ENCODE peak calls at places on chromosomes 11 and 22, in seven cellular contexts. I, R, Q, X, P, U and A are unnamed samples.

GRCh38 chr22:35154937-35155387 is 89.0 kb downstream of the ISX start:
- DNase-seq in I (no peak), U (peak), P (peak), R (peak), X (peak), Q (no peak), A (peak)

GRCh38 chr11:118646393-118646792 is 33.1 kb downstream of the TREH start:
- DNase-seq in P (no peak), X (no peak), I (no peak), U (no peak), Q (no peak), R (no peak), A (no peak)

GRCh38 chr11:22920939-22921565 is 60.8 kb upstream of the CCDC179 start:
- DNase-seq in R (peak), P (peak), U (no peak), I (peak), Q (no peak), X (peak), A (peak)

GRCh38 chr11:26992031-26992541 is 1.8 kb upstream of the FIBIN start:
- DNase-seq in X (no peak), I (peak), P (peak), Q (no peak), R (peak), U (peak), A (peak)

GRCh38 chr11:14411818-14412217 is 52.8 kb upstream of the RRAS2 start:
- DNase-seq in R (peak), U (no peak), Q (peak), P (peak), X (peak), I (peak), A (peak)

GRCh38 chr11:8587915-8588314 is 6.1 kb downstream of the STK33 start:
- DNase-seq in Q (no peak), X (no peak), R (no peak), P (no peak), U (no peak), I (no peak), A (no peak)

GRCh38 chr11:102513869-102514268 is 16.7 kb downstream of the MMP7 start:
- DNase-seq in U (no peak), P (no peak), R (peak), I (no peak), Q (peak), X (peak), A (no peak)

GRCh38 chr11:32870676-32871075 is 21.9 kb upstream of the QSER1 start:
- DNase-seq in U (no peak), Q (no peak), X (no peak), R (no peak), I (no peak), P (no peak), A (no peak)

GRCh38 chr22:17086750-17087149 is 1.9 kb downstream of the IL17RA start:
- DNase-seq in U (no peak), P (no peak), I (no peak), X (peak), R (no peak), Q (peak), A (no peak)

GRCh38 chr11:8283510-8284272 is 20.0 kb upstream of the LMO1 start:
- DNase-seq in Q (no peak), U (no peak), X (peak), I (no peak), P (no peak), R (no peak), A (no peak)

GRCh38 chr22:17997456-17997855 is 26.9 kb downstream of the MICAL3 start:
- DNase-seq in I (no peak), X (no peak), U (peak), R (no peak), P (no peak), Q (no peak), A (no peak)

GRCh38 chr11:12008790-12009616 is 577 bp upstream of the DKK3 start:
- DNase-seq in I (no peak), R (no peak), U (no peak), Q (no peak), X (peak), P (peak), A (no peak)

GRCh38 chr11:84747871-84748270 is 879.3 kb downstream of the DLG2 start:
- DNase-seq in X (no peak), Q (no peak), I (no peak), U (no peak), R (no peak), P (no peak), A (no peak)

GRCh38 chr11:561148-562003 is 606 bp downstream of the RASSF7 start:
- DNase-seq in R (no peak), P (no peak), Q (no peak), U (no peak), X (no peak), I (no peak), A (no peak)

GRCh38 chr11:104917259-104918112 is 19.2 kb upstream of the CASP12 start:
- DNase-seq in P (no peak), U (no peak), I (no peak), Q (no peak), X (no peak), R (no peak), A (no peak)

GRCh38 chr11:45665206-45665932 is at the start of gene CHST1:
- DNase-seq in P (peak), Q (peak), R (no peak), I (no peak), X (peak), U (no peak), A (no peak)

GRCh38 chr11:5807580-5807979 is 1.1 kb upstream of the OR52N2 start:
- DNase-seq in R (no peak), Q (no peak), X (no peak), I (no peak), U (no peak), P (no peak), A (no peak)

GRCh38 chr11:62725686-62726085 is 1.6 kb downstream of the HNRNPUL2 start:
- DNase-seq in I (no peak), U (no peak), P (no peak), Q (peak), R (no peak), X (peak), A (no peak)

GRCh38 chr11:38950882-38951281 is 2352.8 kb upstream of the RAG2 start:
- DNase-seq in U (no peak), Q (no peak), I (no peak), X (no peak), P (no peak), R (peak), A (no peak)

GRCh38 chr11:46356911-46357482 is 9.7 kb downstream of the DGKZ start:
- DNase-seq in P (peak), I (no peak), U (no peak), X (no peak), R (peak), Q (no peak), A (no peak)

GRCh38 chr22:45208993-45209838 is 31.5 kb downstream of the KIAA0930 start:
- DNase-seq in I (no peak), P (peak), Q (peak), U (no peak), R (peak), X (peak), A (no peak)

GRCh38 chr11:64793271-64794160 is 9.5 kb downstream of the MAP4K2 start:
- DNase-seq in I (no peak), U (no peak), Q (no peak), X (no peak), R (no peak), P (no peak), A (no peak)

GRCh38 chr11:69966910-69967309 is 111.2 kb upstream of the ANO1 start:
- DNase-seq in U (no peak), I (no peak), P (no peak), R (no peak), X (no peak), Q (no peak), A (no peak)

GRCh38 chr22:29186302-29186701 is 19.4 kb upstream of the EMID1 start:
- DNase-seq in X (no peak), U (no peak), I (no peak), P (no peak), Q (no peak), R (no peak), A (no peak)

GRCh38 chr11:69992026-69992425 is 86.1 kb upstream of the ANO1 start:
- DNase-seq in R (no peak), I (no peak), P (no peak), U (no peak), Q (no peak), X (no peak), A (no peak)

GRCh38 chr22:23763579-23764331 is 965 bp downstream of the C22orf15 start:
- DNase-seq in R (no peak), X (no peak), Q (no peak), U (no peak), P (no peak), I (no peak), A (no peak)

GRCh38 chr11:28628412-28628811 is 520.2 kb downstream of the METTL15 start:
- DNase-seq in Q (no peak), R (no peak), I (no peak), U (no peak), P (no peak), X (no peak), A (no peak)

GRCh38 chr22:47626428-47627390 is 864.3 kb downstream of the TBC1D22A start:
- DNase-seq in Q (no peak), X (peak), I (no peak), P (no peak), U (no peak), R (no peak), A (no peak)

GRCh38 chr11:23866641-23867040 is 630.2 kb upstream of the LUZP2 start:
- DNase-seq in Q (no peak), R (peak), U (no peak), X (no peak), P (peak), I (no peak), A (no peak)

GRCh38 chr11:110087820-110088534 is 5.2 kb upstream of the ZC3H12C start:
- DNase-seq in R (peak), I (no peak), U (no peak), P (peak), Q (no peak), X (no peak), A (no peak)

GRCh38 chr11:59102259-59102765 is 4.7 kb upstream of the FAM111B start:
- DNase-seq in X (peak), R (peak), P (peak), Q (peak), U (no peak), I (no peak), A (no peak)

GRCh38 chr11:34492806-34493414 is 20.7 kb downstream of the ELF5 start:
- DNase-seq in R (peak), Q (no peak), I (no peak), X (peak), U (no peak), P (peak), A (peak)

GRCh38 chr11:93054881-93055280 is 85.4 kb downstream of the MTNR1B start:
- DNase-seq in U (no peak), R (peak), I (peak), Q (no peak), P (peak), X (no peak), A (peak)

GRCh38 chr11:1084561-1085439 is 10.1 kb downstream of the MUC2 start:
- DNase-seq in U (no peak), I (no peak), R (no peak), X (no peak), P (no peak), Q (peak), A (no peak)

GRCh38 chr11:2794947-2795346 is 90.6 kb downstream of the CDKN1C start:
- DNase-seq in R (no peak), I (no peak), X (peak), Q (peak), P (no peak), U (no peak), A (no peak)

GRCh38 chr11:17386331-17387084 is 2.0 kb downstream of the KCNJ11 start:
- DNase-seq in P (peak), U (no peak), X (peak), R (peak), I (no peak), Q (peak), A (no peak)

GRCh38 chr11:6200975-6201374 is 2.0 kb downstream of the OR52W1 start:
- DNase-seq in X (peak), Q (no peak), I (no peak), P (no peak), R (no peak), U (no peak), A (no peak)

GRCh38 chr11:26621147-26621546 is 49.1 kb upstream of the MUC15 start:
- DNase-seq in U (peak), X (no peak), Q (no peak), P (peak), I (peak), R (peak), A (peak)

GRCh38 chr11:71446942-71447688 is 1.1 kb downstream of the DHCR7 start:
- DNase-seq in R (peak), U (no peak), Q (no peak), X (peak), P (peak), I (no peak), A (no peak)

DNA sequence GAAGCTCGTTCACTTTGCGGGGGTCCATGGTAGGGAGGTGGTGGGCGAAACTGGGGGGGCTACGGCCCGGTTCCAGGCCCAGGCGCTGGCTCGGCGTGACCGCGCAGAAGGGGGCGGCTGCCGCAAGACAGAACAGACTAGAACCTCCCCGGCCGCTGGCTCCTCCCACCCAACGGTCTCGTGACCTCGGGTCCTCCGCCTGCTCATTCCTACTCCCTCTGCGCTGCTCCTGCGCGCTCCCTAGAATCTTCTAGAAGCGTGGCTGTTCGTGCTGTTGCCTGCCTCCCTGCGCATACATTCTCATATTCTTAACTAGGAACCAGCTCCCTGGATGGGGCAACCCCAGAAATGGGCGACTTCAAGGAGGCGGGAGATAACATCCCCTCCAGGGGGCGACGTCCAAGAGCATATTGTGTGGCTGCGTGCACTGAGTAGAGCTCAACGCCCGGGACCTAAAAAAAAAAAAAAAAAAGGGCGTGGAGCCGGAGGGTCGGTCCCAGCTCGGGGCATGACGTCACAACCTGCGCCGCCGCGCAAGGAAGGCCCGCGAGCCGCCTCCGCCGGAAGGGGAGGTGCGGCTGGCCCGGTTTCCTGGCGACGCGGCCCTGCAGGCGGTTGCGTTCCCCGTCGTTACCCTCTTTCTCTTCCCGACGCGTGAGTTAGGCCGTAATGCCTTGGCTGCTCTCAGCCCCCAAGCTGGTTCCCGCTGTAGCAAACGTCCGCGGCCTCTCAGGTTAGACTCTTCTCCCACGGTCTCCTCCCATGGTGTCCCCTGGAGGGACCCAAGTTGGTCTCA is at the start of the genes ST13 and XPNPEP3:
- DNase-seq in X (peak), U (peak), P (peak), I (peak), Q (peak), R (peak), A (peak)
- TF ChIP-seq CTCF in X (no peak), U (peak), P (peak), I (peak), Q (no peak), R (peak), A (peak)

GRCh38 chr11:134261626-134262488 is 8.5 kb downstream of the ACAD8 start:
- DNase-seq in P (peak), U (no peak), X (no peak), I (no peak), Q (no peak), R (peak), A (no peak)
- TF ChIP-seq CTCF in P (peak), U (peak), X (peak), I (peak), Q (peak), R (peak), A (peak)

GRCh38 chr22:20852076-20852475 is 6.5 kb downstream of the PI4KA start:
- DNase-seq in I (no peak), U (no peak), P (no peak), Q (no peak), R (no peak), X (peak), A (no peak)
- TF ChIP-seq CTCF in I (no peak), U (no peak), P (no peak), Q (no peak), R (no peak), X (no peak), A (no peak)

DNA sequence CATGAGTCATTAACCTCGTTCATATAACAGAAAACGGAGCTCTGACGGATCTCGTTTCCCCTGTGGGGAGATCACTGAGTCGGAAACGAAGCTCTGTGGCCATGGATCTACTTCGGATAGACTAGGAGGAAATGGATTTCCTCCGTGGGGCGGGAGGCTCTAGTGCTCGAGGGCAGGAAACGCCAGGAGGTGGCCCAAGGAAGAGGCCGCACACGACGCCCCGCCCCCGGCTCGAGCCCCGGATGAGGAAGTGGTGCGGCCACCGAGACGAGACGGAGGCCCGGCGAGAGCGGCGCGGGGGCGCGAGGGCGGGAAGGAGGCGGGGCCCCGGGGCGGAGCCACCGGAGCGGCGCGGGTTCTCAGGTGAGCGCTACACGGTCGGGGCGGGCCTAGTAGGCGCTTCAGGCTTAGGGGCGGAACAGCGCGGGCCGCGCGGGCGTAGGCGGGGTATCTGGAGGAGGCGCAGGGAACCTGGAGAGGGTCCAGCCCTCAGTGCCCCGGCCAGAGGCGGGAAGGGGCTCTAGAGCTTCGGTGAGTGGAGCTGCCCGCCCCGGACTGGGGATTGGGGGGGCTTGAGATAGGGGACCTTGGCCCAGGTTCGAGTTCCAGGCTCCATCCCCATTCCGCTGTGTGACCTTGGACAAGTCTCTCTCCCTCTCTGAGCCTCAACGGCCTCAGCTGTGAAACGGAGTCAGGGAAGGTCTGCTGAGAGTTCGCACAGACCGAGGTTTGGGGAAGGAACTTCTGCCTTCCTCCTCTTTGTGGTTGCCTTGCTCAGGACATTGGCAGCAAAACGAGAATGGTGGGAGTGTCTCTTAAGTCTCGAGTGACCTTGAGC is at the start of gene DEPDC5:
- DNase-seq in I (peak), Q (peak), P (peak), U (peak), X (peak), R (peak), A (peak)
- TF ChIP-seq CTCF in I (no peak), Q (no peak), P (peak), U (no peak), X (no peak), R (no peak), A (no peak)

DNA sequence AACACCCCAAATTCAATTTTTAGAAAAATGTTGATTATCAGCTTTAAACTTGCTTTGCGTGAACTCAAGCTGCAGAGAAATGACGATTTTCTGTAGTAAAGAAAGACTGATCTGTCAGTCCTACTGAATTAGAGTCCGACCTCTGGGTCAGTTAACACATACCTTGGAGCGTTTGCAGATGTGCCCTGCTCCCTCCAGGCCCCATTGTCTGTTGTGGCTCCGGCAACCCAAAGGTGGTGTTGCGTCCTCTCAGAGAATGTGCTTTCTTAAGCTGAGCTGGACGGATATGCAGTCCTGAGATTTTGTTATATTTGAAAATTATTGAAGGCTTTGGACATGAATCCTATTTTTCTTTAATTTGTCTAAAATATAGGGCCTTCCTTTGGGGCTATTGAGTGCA is 31.5 kb upstream of the MYO18B start:
- DNase-seq in R (no peak), U (no peak), Q (no peak), X (no peak), I (no peak), P (no peak), A (no peak)
- TF ChIP-seq CTCF in R (no peak), U (no peak), Q (no peak), X (no peak), I (no peak), P (no peak), A (no peak)

DNA sequence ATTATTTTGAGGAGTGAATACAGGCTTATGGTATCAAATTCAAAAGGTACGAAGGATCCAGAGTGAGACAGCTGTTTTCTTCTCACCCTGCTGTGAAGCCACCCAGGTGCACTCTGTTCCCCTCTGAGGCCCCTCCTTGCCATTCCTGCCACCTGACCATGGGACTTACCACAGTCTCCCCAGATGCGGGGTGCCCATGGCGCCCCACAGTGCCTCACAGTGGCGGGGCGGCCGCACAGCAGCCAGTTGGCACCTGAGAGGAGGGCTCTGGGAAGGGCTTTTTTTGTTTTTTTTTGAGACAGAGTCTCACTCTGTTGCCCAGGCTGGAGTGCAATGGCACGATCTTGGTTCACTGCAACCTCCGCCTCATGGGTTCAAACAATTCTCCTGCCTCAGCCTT is 151.7 kb downstream of the CEP164 start:
- DNase-seq in U (no peak), P (no peak), R (no peak), Q (no peak), I (no peak), X (no peak), A (no peak)
- TF ChIP-seq CTCF in U (peak), P (no peak), R (no peak), Q (no peak), I (no peak), X (no peak), A (no peak)

GRCh38 chr11:76579752-76580151 is 90.8 kb downstream of the LRRC32 start:
- DNase-seq in U (no peak), R (no peak), I (no peak), X (no peak), Q (no peak), P (no peak), A (no peak)

GRCh38 chr11:76577199-76577920 is 93.2 kb downstream of the LRRC32 start:
- DNase-seq in P (peak), Q (no peak), R (peak), X (peak), I (no peak), U (peak), A (no peak)

GRCh38 chr11:76578655-76579046 is 91.9 kb downstream of the LRRC32 start:
- DNase-seq in P (peak), I (no peak), U (no peak), R (no peak), X (peak), Q (no peak), A (no peak)

GRCh38 chr11:76577921-76578654 is 92.5 kb downstream of the LRRC32 start:
- DNase-seq in U (no peak), I (no peak), X (no peak), P (no peak), R (no peak), Q (no peak), A (no peak)

GRCh38 chr11:76579047-76579751 is 91.3 kb downstream of the LRRC32 start:
- DNase-seq in X (peak), P (peak), R (peak), U (no peak), I (no peak), Q (no peak), A (no peak)
- TF ChIP-seq CTCF in X (peak), P (peak), R (peak), U (peak), I (peak), Q (no peak), A (no peak)